ENCODE peak calls at places on chromosomes 2 and 18, in four cellular contexts. J is HepG2, I is K562, V is HCT116. R is an unnamed sample.

GRCh38 chr2:214542251-214542650 is 131.4 kb downstream of the VWC2L start:
- DNase-seq in J (no peak), I (no peak), V (no peak), R (no peak)

GRCh38 chr2:215907147-215907546 is 106.2 kb downstream of the MREG start:
- DNase-seq in I (no peak), J (no peak), V (no peak), R (no peak)

GRCh38 chr18:62878305-62878704 is 163.0 kb downstream of the PHLPP1 start:
- DNase-seq in V (no peak), J (no peak), I (no peak), R (no peak)

GRCh38 chr2:16130541-16130880 is 190.2 kb downstream of the MYCN start:
- DNase-seq in J (no peak), V (no peak), I (no peak), R (no peak)

GRCh38 chr2:57880967-57881366 is 165.6 kb upstream of the VRK2 start:
- DNase-seq in V (no peak), I (no peak), J (no peak), R (no peak)

GRCh38 chr2:20221939-20222768 is 2.8 kb downstream of the SDC1 start:
- DNase-seq in I (no peak), V (no peak), J (no peak), R (no peak)

GRCh38 chr2:206241767-206242166 is 32.7 kb upstream of the ZDBF2 start:
- DNase-seq in I (no peak), V (no peak), J (no peak), R (no peak)

GRCh38 chr18:51525453-51526225 is 328.2 kb upstream of the MEX3C start:
- DNase-seq in J (no peak), I (no peak), V (no peak), R (no peak)

GRCh38 chr2:105239924-105240323 is 1.6 kb upstream of the GPR45 start:
- DNase-seq in J (no peak), V (no peak), I (no peak), R (no peak)

GRCh38 chr2:128444044-128444771 is 125.5 kb upstream of the HS6ST1 start:
- DNase-seq in V (no peak), J (no peak), I (no peak), R (no peak)

GRCh38 chr18:7415081-7415894 is 151.8 kb upstream of the PTPRM start:
- DNase-seq in J (no peak), I (no peak), V (no peak), R (no peak)

GRCh38 chr2:235514627-235515363 is 21.0 kb downstream of the AGAP1 start:
- DNase-seq in I (no peak), V (no peak), J (peak), R (no peak)

GRCh38 chr2:35548171-35548570 is 807.4 kb upstream of the CRIM1 start:
- DNase-seq in J (no peak), I (no peak), V (no peak), R (no peak)

GRCh38 chr2:240170883-240171282 is 30.4 kb upstream of the OTOS start:
- DNase-seq in I (no peak), J (no peak), V (no peak), R (no peak)

GRCh38 chr2:44130441-44130840 is 38.2 kb upstream of the PPM1B start:
- DNase-seq in V (no peak), J (no peak), I (peak), R (no peak)

GRCh38 chr2:75041226-75041625 is 82.8 kb downstream of the POLE4 start:
- DNase-seq in J (no peak), I (no peak), V (no peak), R (no peak)

GRCh38 chr2:75031171-75031570 is 72.7 kb downstream of the POLE4 start:
- DNase-seq in I (no peak), J (no peak), V (no peak), R (no peak)

GRCh38 chr2:75030218-75031009 is 72.0 kb downstream of the POLE4 start:
- DNase-seq in I (no peak), V (no peak), J (no peak), R (no peak)

GRCh38 chr2:75031906-75032803 is 73.7 kb downstream of the POLE4 start:
- DNase-seq in I (no peak), J (no peak), V (no peak), R (no peak)

DNA sequence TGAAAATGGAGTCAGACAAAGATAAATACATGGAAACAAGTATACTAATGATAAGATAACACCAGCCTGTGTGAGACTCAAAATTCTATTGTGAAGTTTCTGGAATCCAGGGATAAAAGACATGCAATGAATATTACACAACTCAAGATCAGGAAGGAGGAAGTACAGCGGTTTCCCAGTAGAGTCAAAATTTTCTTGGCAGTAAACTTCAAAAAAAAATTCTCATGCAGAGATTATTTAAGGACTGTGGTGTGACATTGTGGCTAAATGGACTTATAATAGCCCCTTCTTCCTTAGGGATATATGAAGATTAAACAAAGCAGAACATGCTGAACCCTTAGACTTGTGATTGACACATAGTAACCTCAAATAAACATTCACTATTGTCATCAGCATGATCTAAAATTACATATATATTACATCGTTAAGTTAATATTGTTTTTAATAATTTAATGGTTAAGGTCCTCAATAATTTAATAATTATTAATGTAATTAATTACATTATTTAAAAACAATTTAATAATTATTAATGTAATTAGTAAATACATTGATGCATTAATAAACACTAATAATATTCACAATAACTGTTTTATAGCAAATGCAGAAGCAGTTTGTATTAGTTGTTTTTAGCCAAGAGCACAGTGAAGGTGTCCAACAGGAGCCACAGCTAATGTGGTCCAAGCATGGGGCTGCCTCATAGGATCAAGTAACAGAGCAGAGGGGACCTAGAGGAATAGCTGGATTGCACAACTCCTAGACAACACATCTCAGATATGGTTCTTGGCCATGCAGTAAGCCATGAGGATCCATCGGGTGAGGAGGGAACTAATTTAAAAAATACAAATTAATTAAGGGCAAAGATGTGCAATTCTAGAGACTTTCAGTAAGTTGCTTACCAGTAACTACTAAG is 77.3 kb downstream of the POLE4 start:
- DNase-seq in I (no peak), V (no peak), J (no peak), R (no peak)
- TF ChIP-seq SIN3A in I (no peak), V (no peak), J (no peak), R (no peak)

GRCh38 chr2:101383016-101383541 is 4.2 kb downstream of the CREG2 start:
- DNase-seq in J (no peak), V (no peak), I (no peak), R (no peak)

GRCh38 chr2:101386599-101387150 is 628 bp downstream of the CREG2 start:
- DNase-seq in V (no peak), J (no peak), I (no peak), R (no peak)

GRCh38 chr2:101387151-101387807 is at the start of gene CREG2:
- DNase-seq in V (peak), I (peak), J (peak), R (no peak)

GRCh38 chr2:101382406-101382805 is 4.9 kb downstream of the CREG2 start:
- DNase-seq in I (no peak), V (no peak), J (no peak), R (no peak)

DNA sequence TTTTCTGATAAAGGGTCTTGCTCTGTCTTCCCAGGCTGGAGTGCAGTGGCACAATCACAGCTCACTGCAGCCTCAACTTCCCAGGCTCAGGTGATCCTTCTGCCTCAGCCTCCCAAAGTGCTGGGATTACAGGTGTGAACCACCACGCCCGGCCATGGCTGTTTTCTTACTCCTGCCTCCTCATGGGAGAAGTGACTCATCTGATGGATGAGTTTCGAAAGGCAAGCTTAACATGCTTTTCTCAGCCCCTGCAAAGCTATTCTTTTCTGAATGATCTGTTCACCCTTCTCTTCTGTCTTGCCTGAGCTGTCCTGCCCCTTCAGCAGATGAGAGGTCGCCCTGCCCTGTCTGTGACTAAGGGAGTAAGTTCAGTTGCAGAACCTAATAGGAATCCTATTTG is 929 bp upstream of the CREG2 start:
- DNase-seq in V (no peak), J (no peak), I (no peak), R (no peak)
- TF ChIP-seq TCF7L2 in V (no peak), J (no peak), I (no peak), R (no peak)

GRCh38 chr2:17757321-17757720 is 3.4 kb downstream of the GEN1 start:
- DNase-seq in V (no peak), J (peak), I (no peak), R (no peak)

GRCh38 chr2:17762457-17762856 is 8.5 kb downstream of the GEN1 start:
- DNase-seq in I (no peak), V (no peak), J (no peak), R (no peak)

GRCh38 chr2:17758123-17758522 is 4.2 kb downstream of the GEN1 start:
- DNase-seq in J (no peak), V (no peak), I (no peak), R (no peak)

GRCh38 chr2:17756629-17757028 is 2.7 kb downstream of the GEN1 start:
- DNase-seq in I (no peak), J (no peak), V (no peak), R (no peak)

GRCh38 chr2:17759805-17760204 is 5.9 kb downstream of the GEN1 start:
- DNase-seq in J (no peak), I (no peak), V (no peak), R (no peak)
- H3K4me3 ChIP-seq in J (no peak), I (no peak), V (no peak), R (no peak)

GRCh38 chr2:212173771-212174510 is 364.7 kb downstream of the ERBB4 start:
- DNase-seq in J (no peak), I (no peak), V (no peak), R (no peak)
- TF ChIP-seq SIN3A in J (no peak), I (no peak), V (no peak), R (no peak)